ENCODE peak calls at places on chromosomes 3 and 15, in seven cellular contexts. One of them, this sample, is unnamed. For H3K4me1, the result is how much of the 10 kb centered on the place peaks cover.

GRCh38 chr3:47984089-47984759 is 32.0 kb downstream of the MAP4 start:
- DNase-seq in suprapubic skin: no peak
- DNase-seq in pancreas: no peak
- DNase-seq in kidney: no peak
- DNase-seq in A549: no peak
- DNase-seq in IMR-90: peak
- DNase-seq in transverse colon: no peak
- DNase-seq in this sample: no peak

GRCh38 chr3:134748698-134749097 is 46.4 kb upstream of the EPHB1 start:
- DNase-seq in suprapubic skin: no peak
- DNase-seq in pancreas: no peak
- DNase-seq in kidney: no peak
- DNase-seq in A549: no peak
- DNase-seq in IMR-90: no peak
- DNase-seq in transverse colon: no peak
- DNase-seq in this sample: no peak

GRCh38 chr3:116242825-116243224 is 202.5 kb downstream of the LSAMP start:
- DNase-seq in suprapubic skin: no peak
- DNase-seq in pancreas: no peak
- DNase-seq in kidney: no peak
- DNase-seq in A549: no peak
- DNase-seq in IMR-90: no peak
- DNase-seq in transverse colon: no peak
- DNase-seq in this sample: no peak

GRCh38 chr3:139473155-139473771 is 3.1 kb downstream of the RBP2 start:
- DNase-seq in suprapubic skin: no peak
- DNase-seq in pancreas: no peak
- DNase-seq in kidney: no peak
- DNase-seq in A549: no peak
- DNase-seq in IMR-90: no peak
- DNase-seq in transverse colon: peak
- DNase-seq in this sample: no peak

GRCh38 chr3:166243511-166243910 is 406.3 kb upstream of the BCHE start:
- DNase-seq in suprapubic skin: no peak
- DNase-seq in pancreas: no peak
- DNase-seq in kidney: no peak
- DNase-seq in A549: no peak
- DNase-seq in IMR-90: no peak
- DNase-seq in transverse colon: no peak
- DNase-seq in this sample: no peak

GRCh38 chr3:152213086-152213674 is 55.5 kb upstream of the MBNL1 start:
- DNase-seq in suprapubic skin: no peak
- DNase-seq in pancreas: no peak
- DNase-seq in kidney: no peak
- DNase-seq in A549: no peak
- DNase-seq in IMR-90: no peak
- DNase-seq in transverse colon: no peak
- DNase-seq in this sample: no peak

GRCh38 chr3:185656321-185656840 is 70.3 kb downstream of the SENP2 start:
- DNase-seq in suprapubic skin: peak
- DNase-seq in pancreas: no peak
- DNase-seq in kidney: no peak
- DNase-seq in A549: no peak
- DNase-seq in IMR-90: peak
- DNase-seq in transverse colon: peak
- DNase-seq in this sample: no peak

GRCh38 chr15:58530056-58530590 is 98.3 kb downstream of the LIPC start:
- DNase-seq in suprapubic skin: no peak
- DNase-seq in pancreas: no peak
- DNase-seq in kidney: no peak
- DNase-seq in A549: no peak
- DNase-seq in IMR-90: no peak
- DNase-seq in transverse colon: no peak
- DNase-seq in this sample: no peak

GRCh38 chr3:125115640-125116039 is 59.8 kb upstream of the HEG1 start:
- DNase-seq in suprapubic skin: no peak
- DNase-seq in pancreas: no peak
- DNase-seq in kidney: no peak
- DNase-seq in A549: no peak
- DNase-seq in IMR-90: peak
- DNase-seq in transverse colon: no peak
- DNase-seq in this sample: no peak

GRCh38 chr3:32306072-32306471 is 67.6 kb downstream of the CMTM8 start:
- DNase-seq in suprapubic skin: no peak
- DNase-seq in pancreas: no peak
- DNase-seq in kidney: no peak
- DNase-seq in A549: no peak
- DNase-seq in IMR-90: no peak
- DNase-seq in transverse colon: no peak
- DNase-seq in this sample: no peak

GRCh38 chr3:24773798-24774197 is 279.1 kb upstream of the THRB start:
- DNase-seq in suprapubic skin: no peak
- DNase-seq in pancreas: peak
- DNase-seq in kidney: peak
- DNase-seq in A549: peak
- DNase-seq in IMR-90: peak
- DNase-seq in transverse colon: peak
- DNase-seq in this sample: peak

GRCh38 chr15:66389098-66389858 is 2.6 kb downstream of the MAP2K1 start:
- DNase-seq in suprapubic skin: no peak
- DNase-seq in pancreas: no peak
- DNase-seq in kidney: no peak
- DNase-seq in A549: no peak
- DNase-seq in IMR-90: no peak
- DNase-seq in transverse colon: no peak
- DNase-seq in this sample: no peak

GRCh38 chr3:45950131-45950530 is 6.9 kb downstream of the CXCR6 start:
- DNase-seq in suprapubic skin: no peak
- DNase-seq in pancreas: no peak
- DNase-seq in kidney: no peak
- DNase-seq in A549: no peak
- DNase-seq in IMR-90: no peak
- DNase-seq in transverse colon: no peak
- DNase-seq in this sample: no peak

GRCh38 chr3:100602506-100603444 is 6.6 kb upstream of the ADGRG7 start:
- DNase-seq in suprapubic skin: no peak
- DNase-seq in pancreas: no peak
- DNase-seq in kidney: no peak
- DNase-seq in A549: peak
- DNase-seq in IMR-90: peak
- DNase-seq in transverse colon: no peak
- DNase-seq in this sample: no peak

DNA sequence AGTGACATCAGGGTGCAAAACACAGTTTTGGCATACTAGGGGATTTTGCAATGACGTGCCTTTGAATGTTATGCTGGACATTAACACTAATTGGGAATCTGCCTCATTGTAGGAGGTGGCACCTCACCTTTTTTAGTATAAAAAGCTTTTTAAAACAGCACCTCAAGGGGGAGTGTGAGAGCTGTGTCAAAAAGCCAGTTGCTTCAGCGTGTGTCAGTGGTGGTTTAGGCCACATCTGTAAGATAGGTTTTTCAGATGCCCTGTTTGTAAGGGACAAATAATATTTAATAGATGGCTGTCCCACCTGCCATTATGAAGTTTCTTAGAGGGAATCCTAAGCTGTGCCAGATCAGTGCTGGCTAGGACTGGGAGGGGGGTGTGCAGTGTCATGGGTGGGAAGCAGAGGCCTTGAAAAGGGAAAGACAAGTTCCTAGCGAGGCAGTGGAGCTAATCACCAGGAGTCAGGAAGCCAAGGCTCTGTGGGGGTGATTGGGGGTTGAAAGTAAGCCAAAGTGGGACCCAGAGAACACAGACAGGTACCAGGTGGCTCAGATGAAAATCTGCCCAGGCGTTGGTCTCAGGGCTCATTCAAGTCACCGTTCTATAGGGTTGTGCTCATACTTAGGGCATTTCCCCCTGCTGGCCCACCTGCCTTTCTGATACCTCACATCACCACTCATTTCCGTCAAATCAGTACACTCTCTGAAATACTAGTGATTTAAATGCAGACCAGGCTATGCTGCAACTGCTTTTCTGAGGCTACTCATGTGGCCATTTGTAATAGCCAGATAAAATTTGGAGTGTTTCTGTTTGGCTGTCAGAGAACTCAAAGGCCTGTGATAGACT is 120.5 kb downstream of the BBX start:
- DNase-seq in suprapubic skin: no peak
- DNase-seq in pancreas: no peak
- DNase-seq in kidney: no peak
- DNase-seq in A549: no peak
- DNase-seq in IMR-90: no peak
- DNase-seq in transverse colon: no peak
- DNase-seq in this sample: no peak
- TF ChIP-seq CTCF in suprapubic skin: no peak
- TF ChIP-seq CTCF in pancreas: no peak
- TF ChIP-seq CTCF in kidney: peak
- TF ChIP-seq CTCF in A549: peak
- TF ChIP-seq CTCF in IMR-90: peak
- TF ChIP-seq CTCF in transverse colon: no peak
- TF ChIP-seq CTCF in this sample: no peak

DNA sequence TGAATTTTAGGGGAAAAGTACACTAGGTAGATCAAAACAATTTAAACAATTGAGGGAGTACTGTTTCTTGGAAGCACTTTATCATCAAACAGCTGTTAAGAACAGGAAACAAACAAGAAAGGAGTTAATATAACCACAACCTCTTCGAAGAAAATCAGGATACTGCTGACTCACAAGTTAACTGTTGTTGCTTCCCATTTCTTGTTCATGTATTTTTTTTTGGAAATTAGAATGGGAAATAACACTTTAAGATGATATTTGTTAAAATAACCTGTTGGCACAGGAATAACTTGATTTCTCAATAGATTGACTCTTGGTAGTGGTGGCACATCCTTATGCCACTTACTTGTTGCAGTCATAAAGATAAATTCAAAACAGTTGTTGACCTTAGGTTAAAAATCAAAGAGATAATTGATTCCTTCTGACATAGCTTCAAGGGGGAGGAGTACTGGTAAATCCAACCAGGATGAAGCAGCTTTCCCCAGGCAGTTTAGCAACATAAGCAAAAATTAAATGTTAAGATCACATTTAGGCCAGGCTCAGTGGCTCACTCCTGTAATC is 3.3 kb downstream of the BNIP2 start:
- DNase-seq in suprapubic skin: no peak
- DNase-seq in pancreas: no peak
- DNase-seq in kidney: no peak
- DNase-seq in A549: no peak
- DNase-seq in IMR-90: peak
- DNase-seq in transverse colon: no peak
- DNase-seq in this sample: no peak
- H3K4me3 ChIP-seq in suprapubic skin: no peak
- H3K4me3 ChIP-seq in pancreas: no peak
- H3K4me3 ChIP-seq in kidney: no peak
- H3K4me3 ChIP-seq in A549: no peak
- H3K4me3 ChIP-seq in IMR-90: no peak
- H3K4me3 ChIP-seq in transverse colon: no peak
- H3K4me3 ChIP-seq in this sample: no peak

DNA sequence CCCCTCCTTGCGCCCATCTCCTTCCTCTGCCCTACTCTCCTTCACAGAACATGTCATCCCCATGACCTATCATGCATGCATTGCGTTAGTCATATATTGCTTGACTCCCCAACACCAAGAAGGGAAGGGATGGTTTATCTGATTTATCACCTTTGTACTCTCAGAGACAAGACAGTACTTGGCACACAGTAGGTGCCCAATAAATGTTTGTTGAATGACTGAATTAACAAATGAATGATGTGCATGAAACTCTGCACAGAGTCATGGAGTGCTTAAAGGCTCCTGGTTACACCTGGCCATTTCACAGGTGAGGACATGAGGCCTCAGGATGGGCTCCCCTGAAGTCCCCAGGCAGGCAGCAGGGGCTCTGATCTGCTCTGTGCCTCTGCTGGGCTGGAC is 59.6 kb downstream of the IQSEC1 start:
- DNase-seq in suprapubic skin: no peak
- DNase-seq in pancreas: no peak
- DNase-seq in kidney: no peak
- DNase-seq in A549: no peak
- DNase-seq in IMR-90: no peak
- DNase-seq in transverse colon: peak
- DNase-seq in this sample: no peak
- H3K4me1 ChIP-seq in suprapubic skin: under half
- H3K4me1 ChIP-seq in pancreas: under half
- H3K4me1 ChIP-seq in kidney: under half
- H3K4me1 ChIP-seq in A549: under half
- H3K4me1 ChIP-seq in IMR-90: under half
- H3K4me1 ChIP-seq in transverse colon: under half
- H3K4me1 ChIP-seq in this sample: under half

GRCh38 chr3:184168363-184169120 is 6.1 kb upstream of the AP2M1 start:
- DNase-seq in suprapubic skin: no peak
- DNase-seq in pancreas: no peak
- DNase-seq in kidney: no peak
- DNase-seq in A549: no peak
- DNase-seq in IMR-90: peak
- DNase-seq in transverse colon: no peak
- DNase-seq in this sample: no peak

GRCh38 chr3:184167786-184168185 is 6.9 kb upstream of the AP2M1 start:
- DNase-seq in suprapubic skin: no peak
- DNase-seq in pancreas: no peak
- DNase-seq in kidney: no peak
- DNase-seq in A549: no peak
- DNase-seq in IMR-90: no peak
- DNase-seq in transverse colon: no peak
- DNase-seq in this sample: no peak

GRCh38 chr3:184165548-184165947 is 9.1 kb upstream of the AP2M1 start:
- DNase-seq in suprapubic skin: no peak
- DNase-seq in pancreas: no peak
- DNase-seq in kidney: no peak
- DNase-seq in A549: no peak
- DNase-seq in IMR-90: no peak
- DNase-seq in transverse colon: no peak
- DNase-seq in this sample: no peak

GRCh38 chr3:184166671-184167070 is 8.0 kb upstream of the AP2M1 start:
- DNase-seq in suprapubic skin: no peak
- DNase-seq in pancreas: no peak
- DNase-seq in kidney: no peak
- DNase-seq in A549: no peak
- DNase-seq in IMR-90: no peak
- DNase-seq in transverse colon: no peak
- DNase-seq in this sample: no peak

DNA sequence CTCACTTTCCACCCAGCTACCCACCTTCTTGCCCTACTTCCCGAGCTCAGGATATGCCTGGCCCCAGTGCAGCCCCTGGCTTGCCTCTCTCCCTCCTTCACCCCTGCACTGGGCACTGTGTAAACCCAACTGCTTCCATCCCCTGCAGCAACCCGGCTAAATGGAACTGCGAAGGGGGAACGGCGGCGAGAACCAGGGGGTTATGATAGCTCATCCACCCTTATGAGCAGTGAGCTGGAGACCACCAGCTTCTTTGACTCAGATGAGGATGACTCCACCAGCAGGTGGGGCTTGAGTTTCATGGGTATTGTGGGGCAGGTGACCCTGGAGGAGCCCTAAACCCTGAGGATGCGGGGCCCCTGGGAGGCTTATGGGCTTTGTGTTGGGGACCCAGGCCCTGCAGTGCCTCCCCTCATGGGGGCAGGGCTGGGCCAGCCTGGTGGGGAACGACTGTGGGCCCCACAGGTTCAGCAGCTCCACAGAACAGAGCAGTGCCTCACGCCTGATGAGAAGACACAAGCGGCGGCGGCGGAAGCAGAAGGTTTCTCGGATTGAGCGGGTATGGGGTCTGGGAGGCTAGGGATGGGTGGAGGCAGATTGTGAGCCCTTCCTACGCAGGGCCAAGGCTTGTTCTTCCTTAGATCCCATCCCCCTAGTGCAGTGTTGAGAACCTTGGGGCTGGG is 9.6 kb downstream of the DVL3 start:
- DNase-seq in suprapubic skin: no peak
- DNase-seq in pancreas: no peak
- DNase-seq in kidney: no peak
- DNase-seq in A549: no peak
- DNase-seq in IMR-90: no peak
- DNase-seq in transverse colon: no peak
- DNase-seq in this sample: no peak
- TF ChIP-seq CTCF in suprapubic skin: no peak
- TF ChIP-seq CTCF in pancreas: no peak
- TF ChIP-seq CTCF in kidney: no peak
- TF ChIP-seq CTCF in A549: no peak
- TF ChIP-seq CTCF in IMR-90: no peak
- TF ChIP-seq CTCF in transverse colon: no peak
- TF ChIP-seq CTCF in this sample: no peak

This sample was measured in mucosa of descending colon.